ENCODE peak calls at places on chromosomes 12 and 14, in four cellular contexts. E is IMR-90, H is H1, M is H9. G is an unnamed sample.
A peak's percentile ranks its signal among the peaks of the same experiment; 100 is the strongest.

GRCh38 chr12:87827638-87828264 is 201.4 kb downstream of the C12orf50 start:
- DNase-seq in H (no peak), E (peak; percentile 86), M (no peak), G (peak; percentile 44)

GRCh38 chr14:91835197-91835919 is 32.0 kb downstream of the TC2N start:
- DNase-seq in H (no peak), E (no peak), M (no peak), G (peak; percentile 46)

GRCh38 chr12:22631863-22632463 is 7.0 kb downstream of the ETNK1 start:
- DNase-seq in H (no peak), E (peak; percentile 28), M (no peak), G (no peak)

GRCh38 chr14:102525213-102526143 is 15.9 kb upstream of the ANKRD9 start:
- DNase-seq in M (no peak), E (peak; percentile 59), H (no peak), G (no peak)

GRCh38 chr12:47551426-47551851 is 154.4 kb downstream of the RPAP3 start:
- DNase-seq in M (no peak), E (peak; percentile 23), H (no peak), G (no peak)

GRCh38 chr14:104724407-104724980 is 465 bp downstream of the ADSS1 start:
- DNase-seq in M (no peak), E (no peak), H (no peak), G (no peak)

GRCh38 chr12:112482734-112483133 is 64.0 kb downstream of the PTPN11 start:
- DNase-seq in H (no peak), E (no peak), M (no peak), G (no peak)

GRCh38 chr12:69500631-69501030 is 30.4 kb downstream of the FRS2 start:
- DNase-seq in M (no peak), H (no peak), E (peak; percentile 50), G (no peak)

GRCh38 chr12:50174971-50175715 is 8.0 kb upstream of the CERS5 start:
- DNase-seq in E (peak; percentile 85), M (no peak), H (no peak), G (peak; percentile 70)

GRCh38 chr14:92694807-92695206 is 53.6 kb downstream of the LGMN start:
- DNase-seq in E (no peak), M (no peak), H (no peak), G (no peak)

GRCh38 chr14:83164016-83164415 is 1630.4 kb upstream of the SEL1L start:
- DNase-seq in H (no peak), M (no peak), E (peak; percentile 98), G (no peak)

GRCh38 chr14:103930051-103930604 is 1.9 kb downstream of the TDRD9 start:
- DNase-seq in M (no peak), H (no peak), E (no peak), G (no peak)

GRCh38 chr14:35512765-35513164 is 21.2 kb upstream of the INSM2 start:
- DNase-seq in H (no peak), E (no peak), M (no peak), G (no peak)

GRCh38 chr12:101698782-101699347 is 1.4 kb downstream of the CHPT1 start:
- DNase-seq in M (no peak), H (no peak), E (peak; percentile 12), G (peak; percentile 18)

GRCh38 chr12:12281134-12281533 is 14.3 kb upstream of the LRP6 start:
- DNase-seq in M (no peak), E (no peak), H (no peak), G (peak; percentile 86)

GRCh38 chr12:58363971-58364370 is 422.6 kb downstream of the ATP23 start:
- DNase-seq in H (no peak), M (no peak), E (no peak), G (no peak)

GRCh38 chr14:67385120-67385519 is 25.0 kb downstream of the EIF2S1 start:
- DNase-seq in E (no peak), M (no peak), H (no peak), G (no peak)

GRCh38 chr14:52000631-52001030 is 11.3 kb downstream of the RTRAF start:
- DNase-seq in E (no peak), M (no peak), H (no peak), G (no peak)

GRCh38 chr12:29582677-29583076 is 85.2 kb upstream of the OVCH1 start:
- DNase-seq in E (no peak), M (no peak), H (no peak), G (no peak)

GRCh38 chr12:115623764-115624334 is 653.6 kb downstream of the MED13L start:
- DNase-seq in M (peak; percentile 71), E (no peak), H (peak; percentile 61), G (peak; percentile 50)

GRCh38 chr14:97107760-97108159 is 310.6 kb downstream of the VRK1 start:
- DNase-seq in H (no peak), E (no peak), M (no peak), G (no peak)

GRCh38 chr12:62724947-62725447 is 210.0 kb downstream of the PPM1H start:
- DNase-seq in H (no peak), E (peak; percentile 96), M (peak; percentile 88), G (peak; percentile 98)

GRCh38 chr12:82412246-82412645 is 53.9 kb downstream of the METTL25 start:
- DNase-seq in E (no peak), M (no peak), H (no peak), G (no peak)

GRCh38 chr14:79051009-79051710 is 881.0 kb downstream of the NRXN3 start:
- DNase-seq in H (no peak), E (no peak), M (no peak), G (no peak)

GRCh38 chr12:130747867-130748740 is 32.0 kb upstream of the RIMBP2 start:
- DNase-seq in E (peak; percentile 43), H (peak; percentile 98), M (peak; percentile 88), G (peak; percentile 81)

GRCh38 chr14:96624661-96625435 is 122.7 kb downstream of the PAPOLA start:
- DNase-seq in H (no peak), M (peak; percentile 37), E (no peak), G (no peak)

GRCh38 chr12:59929091-59929490 is 333.3 kb downstream of the SLC16A7 start:
- DNase-seq in H (no peak), E (peak; percentile 18), M (no peak), G (no peak)

GRCh38 chr12:45582536-45582935 is 147.0 kb upstream of the ARID2 start:
- DNase-seq in H (no peak), M (no peak), E (no peak), G (no peak)

GRCh38 chr14:104856869-104857860 is 7.9 kb upstream of the CEP170B start:
- DNase-seq in H (no peak), M (peak; percentile 32), E (no peak), G (peak; percentile 80)

GRCh38 chr12:88237954-88238353 is 95.8 kb downstream of the TMTC3 start:
- DNase-seq in M (no peak), E (peak; percentile 84), H (no peak), G (no peak)

GRCh38 chr12:3233813-3234212 is 156.6 kb downstream of the TSPAN9 start:
- DNase-seq in H (no peak), M (no peak), E (no peak), G (no peak)

GRCh38 chr12:123271182-123271491 is 519 bp downstream of the CDK2AP1 start:
- DNase-seq in H (peak; percentile 80), M (no peak), E (peak; percentile 33), G (peak; percentile 58)

GRCh38 chr14:32711103-32711680 is 227.5 kb upstream of the NPAS3 start:
- DNase-seq in M (peak; percentile 25), H (no peak), E (peak; percentile 14), G (peak; percentile 63)

GRCh38 chr14:51395361-51395849 is 155.4 kb downstream of the TMX1 start:
- DNase-seq in E (peak; percentile 89), M (peak; percentile 38), H (peak; percentile 54), G (peak; percentile 11)

GRCh38 chr14:33733721-33734120 is 217.2 kb downstream of the EGLN3 start:
- DNase-seq in M (no peak), H (no peak), E (no peak), G (no peak)

GRCh38 chr12:55830601-55831406 is 1.4 kb upstream of the DNAJC14 start:
- DNase-seq in H (peak; percentile 89), E (peak; percentile 56), M (peak; percentile 81), G (peak; percentile 74)

DNA sequence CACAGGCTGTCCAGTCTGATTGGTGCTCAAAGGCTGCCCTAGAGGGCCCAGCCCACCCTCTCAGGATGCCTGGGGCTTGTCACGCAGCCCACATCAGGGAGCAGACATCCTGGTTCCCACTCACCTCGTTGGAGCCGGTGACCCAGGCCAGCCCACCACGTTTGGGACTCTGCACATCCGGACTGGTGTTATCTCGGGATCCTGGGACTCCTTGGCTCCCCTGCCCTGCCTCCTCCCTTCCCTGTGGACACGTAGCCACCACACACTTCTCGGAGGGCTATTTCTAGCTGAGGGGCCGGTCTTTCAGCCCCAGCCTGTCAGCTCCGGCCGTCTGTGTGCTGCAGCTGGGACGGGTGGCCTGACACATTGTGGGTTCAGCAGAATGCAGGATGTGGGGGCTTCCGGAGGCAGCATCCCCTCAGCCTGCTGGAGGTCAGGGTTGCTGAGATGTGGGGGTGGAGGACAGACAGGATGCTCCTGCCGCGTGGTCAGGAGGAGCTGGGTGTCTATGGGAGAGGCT is 12.8 kb upstream of the FGF23 start:
- DNase-seq in E (no peak), H (no peak), M (no peak), G (no peak)
- H4K5ac ChIP-seq in E (no peak overlapping the region), H (no peak overlapping the region), M (no peak overlapping the region), G (no peak overlapping the region)

GRCh38 chr12:64082866-64083268 is 139.2 kb downstream of the KICS2 start:
- DNase-seq in H (no peak), M (no peak), E (no peak), G (no peak)
- H3K27ac ChIP-seq in H (no peak overlapping the region), M (no peak overlapping the region), E (peak overlapping the region; percentile 86), G (no peak overlapping the region)

DNA sequence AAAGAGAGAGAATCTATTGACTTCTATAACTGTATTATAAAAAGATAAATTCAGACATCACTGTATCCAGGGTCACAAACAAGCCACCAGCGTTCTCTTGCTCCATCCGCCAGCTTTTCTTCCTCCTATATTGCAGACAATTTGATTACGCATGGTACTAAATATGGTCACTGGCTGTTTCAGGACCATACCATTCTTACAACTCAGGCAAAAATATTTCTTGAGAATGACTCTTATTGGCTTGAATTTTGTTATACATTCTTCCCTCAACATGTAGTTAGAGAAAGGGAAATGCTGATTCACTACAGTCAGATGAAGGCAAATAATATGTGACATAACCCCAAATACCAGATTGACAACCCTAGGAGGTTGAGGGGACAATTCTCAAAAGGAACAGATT is 101.3 kb downstream of the SLC6A15 start:
- DNase-seq in H (no peak), E (peak; percentile 10), M (no peak), G (no peak)
- H4K8ac ChIP-seq in H (no peak overlapping the region), E (no peak overlapping the region), M (no peak overlapping the region), G (no peak overlapping the region)

DNA sequence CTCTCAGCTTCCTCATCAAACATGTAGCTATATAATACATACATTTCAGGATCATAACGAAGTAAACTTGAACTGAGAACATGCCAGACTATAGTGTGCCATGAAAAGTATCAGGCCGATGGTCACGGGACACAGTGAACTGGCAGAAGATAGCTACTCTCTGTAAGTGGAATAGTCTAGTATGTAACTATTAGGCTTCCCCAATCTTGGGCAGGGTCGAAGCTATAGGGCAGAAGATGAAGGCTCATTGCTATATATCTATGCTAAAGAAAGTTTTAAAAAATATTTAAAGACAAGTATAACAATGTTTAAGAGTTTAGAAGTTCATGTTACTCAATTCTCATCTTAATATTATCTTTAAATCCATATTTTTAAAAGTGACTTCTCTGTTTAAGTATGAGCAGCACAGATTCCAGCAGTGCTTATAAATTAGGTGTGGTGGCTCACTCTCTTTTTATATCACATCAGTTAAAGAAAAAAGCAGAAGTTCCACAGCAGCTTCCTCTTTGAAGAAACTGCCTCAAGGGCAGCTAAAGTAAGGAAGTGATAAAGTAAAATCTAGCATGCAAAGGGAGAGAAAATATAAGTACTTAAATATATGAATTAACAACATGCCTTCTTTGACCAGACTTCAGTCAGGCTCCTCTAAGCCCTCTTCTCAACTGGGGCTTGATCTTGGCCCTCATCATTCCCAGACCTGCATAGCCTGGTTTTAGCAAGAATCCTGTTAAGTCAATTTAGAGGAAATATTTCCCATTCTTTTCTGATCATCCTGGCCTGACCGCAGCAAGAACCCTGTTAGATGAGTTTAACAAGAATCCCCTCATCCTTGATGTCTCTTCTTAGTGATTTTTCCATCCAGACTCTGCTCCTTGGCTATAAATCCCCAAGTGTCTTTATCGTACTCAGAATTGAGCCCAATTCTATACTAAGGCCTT is 8.4 kb upstream of the GLIPR1 start:
- DNase-seq in E (no peak), M (no peak), H (no peak), G (peak; percentile 29)
- H4K5ac ChIP-seq in E (no peak overlapping the region), M (no peak overlapping the region), H (no peak overlapping the region), G (no peak overlapping the region)

G was measured in mesendoderm.